ENCODE peak calls at places on chromosomes 5 and 9, in five cellular contexts. U is neural progenitor cell, P is neural crest cell, O is fibroblast of mammary gland, F is choroid plexus epithelial cell. T is an unnamed sample.

GRCh38 chr9:14051459-14051858 is 262.5 kb downstream of the NFIB start:
- DNase-seq in P (no peak), F (peak), U (no peak), O (peak), T (no peak)

GRCh38 chr5:107072967-107073366 is 597.8 kb downstream of the EFNA5 start:
- DNase-seq in P (no peak), F (no peak), O (no peak), U (no peak), T (no peak)

GRCh38 chr9:134475051-134475790 is 149.0 kb downstream of the RXRA start:
- DNase-seq in P (no peak), F (peak), U (no peak), O (peak), T (peak)

GRCh38 chr9:126956929-126957686 is 42.5 kb downstream of the RALGPS1 start:
- DNase-seq in F (peak), O (peak), P (no peak), U (peak), T (no peak)

GRCh38 chr9:23662320-23662719 is 163.7 kb downstream of the ELAVL2 start:
- DNase-seq in F (no peak), P (no peak), U (no peak), O (no peak), T (no peak)

GRCh38 chr9:134413890-134414731 is 87.9 kb downstream of the RXRA start:
- DNase-seq in U (no peak), P (no peak), F (peak), O (peak), T (no peak)

GRCh38 chr5:141878771-141879759 is 855 bp upstream of the PCDH1 start:
- DNase-seq in F (peak), O (peak), P (peak), U (peak), T (peak)

GRCh38 chr9:137250329-137251193 is 525 bp upstream of the STPG3 start:
- DNase-seq in O (no peak), U (no peak), F (no peak), P (no peak), T (no peak)

GRCh38 chr5:68046445-68046844 is 169.1 kb upstream of the PIK3R1 start:
- DNase-seq in O (peak), U (no peak), F (peak), P (no peak), T (no peak)

GRCh38 chr9:105455836-105456475 is 8.1 kb downstream of the FSD1L start:
- DNase-seq in F (no peak), O (peak), P (no peak), U (no peak), T (no peak)

GRCh38 chr5:44935262-44935661 is 126.5 kb downstream of the MRPS30 start:
- DNase-seq in F (no peak), O (no peak), P (no peak), U (peak), T (peak)

GRCh38 chr9:104386425-104387069 is 117.5 kb upstream of the OR13F1 start:
- DNase-seq in P (no peak), O (peak), U (peak), F (peak), T (no peak)

GRCh38 chr9:15277400-15278137 is 29.4 kb downstream of the TTC39B start:
- DNase-seq in P (no peak), U (peak), O (peak), F (peak), T (no peak)

GRCh38 chr5:43192558-43193170 is 639 bp downstream of the NIM1K start:
- DNase-seq in P (peak), O (peak), F (peak), U (peak), T (peak)

GRCh38 chr9:109118802-109119438 is 827 bp downstream of the TMEM245 start:
- DNase-seq in F (no peak), O (no peak), P (no peak), U (peak), T (peak)

GRCh38 chr5:54194326-54194725 is 116.0 kb downstream of the ARL15 start:
- DNase-seq in P (no peak), O (no peak), U (no peak), F (no peak), T (no peak)

GRCh38 chr9:125979383-125979782 is 232.2 kb downstream of the PBX3 start:
- DNase-seq in P (no peak), O (no peak), U (no peak), F (no peak), T (no peak)

GRCh38 chr9:120742951-120743416 is 28.7 kb upstream of the MEGF9 start:
- DNase-seq in F (peak), O (peak), U (peak), P (no peak), T (no peak)

GRCh38 chr5:31623249-31623648 is 15.7 kb upstream of the PDZD2 start:
- DNase-seq in P (no peak), U (no peak), F (no peak), O (no peak), T (no peak)

GRCh38 chr5:136522217-136522956 is 157.0 kb upstream of the TRPC7 start:
- DNase-seq in O (no peak), F (peak), P (no peak), U (no peak), T (no peak)

GRCh38 chr5:92775711-92776615 is 805.1 kb downstream of the NR2F1-AS1 start:
- DNase-seq in P (no peak), U (no peak), O (peak), F (peak), T (no peak)

GRCh38 chr9:69671291-69671903 is 774 bp downstream of the APBA1 start:
- DNase-seq in F (no peak), P (no peak), O (no peak), U (no peak), T (no peak)

DNA sequence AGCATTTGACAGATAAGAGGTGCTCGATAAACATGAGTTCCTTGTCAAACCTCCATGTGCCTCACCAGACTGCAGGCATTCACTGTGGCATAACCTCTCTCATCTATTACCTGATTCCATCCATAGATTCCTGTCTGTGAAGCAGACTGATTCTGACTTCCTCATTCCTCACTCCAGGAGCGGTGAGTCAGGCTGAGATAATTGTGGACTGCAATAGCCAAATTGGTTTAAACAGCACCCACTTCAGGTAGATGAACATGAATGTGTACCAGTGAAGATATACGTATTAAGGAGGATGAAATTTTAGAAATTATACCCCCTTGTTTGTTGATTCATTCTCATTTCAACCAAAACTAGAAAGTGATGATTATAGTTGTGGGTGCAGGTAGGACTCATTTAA is 391.2 kb downstream of the HINT1 start:
- DNase-seq in U (no peak), P (no peak), F (peak), O (peak), T (no peak)
- TF ChIP-seq CTCF in U (no peak), P (no peak), F (no peak), O (no peak), T (no peak)

GRCh38 chr5:161676109-161676508 is 9.4 kb upstream of the GABRA6 start:
- DNase-seq in P (no peak), O (peak), F (no peak), U (peak), T (no peak)
- TF ChIP-seq CTCF in P (peak), O (no peak), F (no peak), U (peak), T (peak)

GRCh38 chr5:150460781-150461180 is 11.2 kb upstream of the RPS14 start:
- DNase-seq in O (no peak), P (no peak), U (no peak), F (no peak), T (no peak)

GRCh38 chr5:150457562-150458240 is 8.2 kb upstream of the RPS14 start:
- DNase-seq in F (no peak), O (no peak), P (no peak), U (no peak), T (no peak)

GRCh38 chr5:150458819-150459557 is 9.4 kb upstream of the RPS14 start:
- DNase-seq in F (peak), P (peak), O (peak), U (peak), T (peak)

GRCh38 chr5:150464554-150465012 is 15.0 kb upstream of the RPS14 start:
- DNase-seq in F (peak), U (no peak), P (no peak), O (peak), T (no peak)

DNA sequence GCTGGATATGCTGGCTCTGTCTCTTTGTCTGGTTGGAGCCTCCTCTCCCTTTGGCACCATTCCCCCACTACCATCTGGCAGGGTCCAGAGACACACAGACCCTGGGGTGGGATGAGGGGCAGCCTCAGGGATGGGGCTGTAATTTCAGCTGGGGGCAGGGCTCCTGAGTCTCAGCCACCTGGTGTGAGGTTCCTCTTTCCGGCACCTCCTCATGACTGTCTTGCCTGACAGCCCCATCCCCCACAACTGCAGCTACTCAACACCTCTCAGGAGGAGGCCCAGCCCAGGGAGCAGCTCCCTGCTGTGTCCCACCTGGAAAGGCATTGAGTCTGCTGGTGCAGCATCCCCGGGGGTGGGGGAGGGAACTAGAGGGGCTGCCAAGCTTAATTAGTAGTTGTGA is 11.7 kb upstream of the RPS14 start:
- DNase-seq in O (no peak), P (no peak), U (no peak), F (no peak), T (no peak)
- TF ChIP-seq CTCF in O (no peak), P (no peak), U (no peak), F (no peak), T (no peak)

GRCh38 chr5:155700333-155700732 is 626.6 kb upstream of the SGCD start:
- DNase-seq in F (no peak), U (peak), P (no peak), O (no peak), T (peak)
- TF ChIP-seq CTCF in F (no peak), U (peak), P (no peak), O (no peak), T (peak)

GRCh38 chr9:108087781-108088180 is 598.2 kb upstream of the KLF4 start:
- DNase-seq in F (no peak), O (no peak), U (no peak), P (no peak), T (no peak)

GRCh38 chr9:108083160-108083559 is 593.6 kb upstream of the KLF4 start:
- DNase-seq in F (no peak), U (peak), O (no peak), P (no peak), T (no peak)

GRCh38 chr9:108083796-108084352 is 594.3 kb upstream of the KLF4 start:
- DNase-seq in P (no peak), O (peak), U (no peak), F (no peak), T (no peak)

GRCh38 chr9:108088916-108089315 is 599.3 kb upstream of the KLF4 start:
- DNase-seq in U (no peak), F (no peak), P (no peak), O (no peak), T (no peak)

GRCh38 chr9:108086624-108087023 is 597.1 kb upstream of the KLF4 start:
- DNase-seq in F (no peak), U (no peak), P (no peak), O (no peak), T (no peak)
- TF ChIP-seq CTCF in F (no peak), U (no peak), P (no peak), O (no peak), T (no peak)

GRCh38 chr9:88567870-88568269 is 32.9 kb downstream of the NXNL2 start:
- DNase-seq in P (no peak), O (no peak), U (no peak), F (no peak), T (no peak)

GRCh38 chr9:88577256-88577655 is 42.3 kb downstream of the NXNL2 start:
- DNase-seq in P (no peak), F (no peak), U (no peak), O (no peak), T (no peak)

GRCh38 chr9:88571417-88571816 is 36.4 kb downstream of the NXNL2 start:
- DNase-seq in U (no peak), O (no peak), F (no peak), P (no peak), T (no peak)

GRCh38 chr9:88574993-88575392 is 40.0 kb downstream of the NXNL2 start:
- DNase-seq in O (peak), U (no peak), F (no peak), P (no peak), T (no peak)

GRCh38 chr9:88572684-88573083 is 37.7 kb downstream of the NXNL2 start:
- DNase-seq in O (no peak), F (no peak), U (no peak), P (no peak), T (no peak)
- TF ChIP-seq CTCF in O (no peak), F (no peak), U (no peak), P (no peak), T (no peak)

GRCh38 chr5:91186101-91186500 is 197.0 kb downstream of the ARRDC3 start:
- DNase-seq in P (no peak), O (no peak), U (no peak), F (no peak), T (no peak)

GRCh38 chr5:91180506-91180905 is 202.6 kb downstream of the ARRDC3 start:
- DNase-seq in U (no peak), F (no peak), O (no peak), P (no peak), T (no peak)

GRCh38 chr5:91187032-91187431 is 196.1 kb downstream of the ARRDC3 start:
- DNase-seq in U (no peak), F (no peak), P (no peak), O (no peak), T (no peak)

GRCh38 chr5:91182763-91183162 is 200.4 kb downstream of the ARRDC3 start:
- DNase-seq in P (no peak), O (peak), U (no peak), F (peak), T (no peak)

GRCh38 chr5:91183743-91184142 is 199.4 kb downstream of the ARRDC3 start:
- DNase-seq in O (no peak), U (no peak), P (no peak), F (no peak), T (no peak)
- TF ChIP-seq CTCF in O (no peak), U (no peak), P (no peak), F (no peak), T (no peak)

DNA sequence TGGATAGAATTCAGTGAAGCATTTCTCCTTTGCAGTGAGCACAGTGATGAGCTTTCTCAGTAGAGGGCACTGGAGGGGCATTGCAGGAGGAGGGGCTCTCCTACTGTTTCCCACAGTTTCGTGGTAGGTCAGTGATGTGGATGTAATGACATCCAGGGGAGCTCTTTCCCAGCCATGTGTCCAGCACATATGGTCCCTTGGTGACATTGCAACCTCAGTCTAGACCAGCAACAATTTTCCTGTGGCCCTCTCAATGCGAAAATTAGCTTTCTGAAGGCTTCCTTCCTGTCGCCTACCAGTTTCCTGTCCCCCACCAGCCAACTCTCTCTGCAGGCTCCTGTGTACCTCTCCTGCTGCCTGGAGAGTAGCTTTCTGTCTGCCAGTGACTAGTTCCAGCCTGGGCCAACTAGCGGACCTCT is 6.9 kb upstream of the PDCL start:
- DNase-seq in U (peak), F (no peak), P (no peak), O (no peak), T (peak)
- TF ChIP-seq CTCF in U (peak), F (peak), P (no peak), O (peak), T (no peak)

T was measured in endothelial cell.